ENCODE peak calls at places on chromosomes 5 and 9, in five cellular contexts. One of them, this sample, is unnamed.

GRCh38 chr9:36560813-36561212 is 11.9 kb upstream of the MELK start:
- DNase-seq in ovary: no peak
- DNase-seq in lower leg skin: peak
- DNase-seq in spleen: no peak
- DNase-seq in heart left ventricle: no peak
- DNase-seq in this sample: no peak

GRCh38 chr5:4661851-4662250 is 478.3 kb upstream of the ADAMTS16 start:
- DNase-seq in ovary: no peak
- DNase-seq in lower leg skin: no peak
- DNase-seq in spleen: no peak
- DNase-seq in heart left ventricle: no peak
- DNase-seq in this sample: no peak

GRCh38 chr9:37751186-37751585 is 2.4 kb upstream of the TRMT10B start:
- DNase-seq in ovary: no peak
- DNase-seq in lower leg skin: peak
- DNase-seq in spleen: no peak
- DNase-seq in heart left ventricle: no peak
- DNase-seq in this sample: no peak

GRCh38 chr5:65867509-65868195 is 58.7 kb upstream of the ERBIN start:
- DNase-seq in ovary: no peak
- DNase-seq in lower leg skin: no peak
- DNase-seq in spleen: no peak
- DNase-seq in heart left ventricle: no peak
- DNase-seq in this sample: no peak

GRCh38 chr9:115000217-115000639 is 69.8 kb upstream of the TNFSF8 start:
- DNase-seq in ovary: no peak
- DNase-seq in lower leg skin: no peak
- DNase-seq in spleen: no peak
- DNase-seq in heart left ventricle: no peak
- DNase-seq in this sample: no peak

GRCh38 chr5:58241383-58241782 is 218.5 kb downstream of the PLK2 start:
- DNase-seq in ovary: no peak
- DNase-seq in lower leg skin: no peak
- DNase-seq in spleen: no peak
- DNase-seq in heart left ventricle: peak
- DNase-seq in this sample: no peak

GRCh38 chr9:88587885-88588628 is 53.1 kb downstream of the NXNL2 start:
- DNase-seq in ovary: no peak
- DNase-seq in lower leg skin: no peak
- DNase-seq in spleen: no peak
- DNase-seq in heart left ventricle: no peak
- DNase-seq in this sample: peak

GRCh38 chr5:119355636-119356383 is at the start of gene TNFAIP8:
- DNase-seq in ovary: peak
- DNase-seq in lower leg skin: peak
- DNase-seq in spleen: peak
- DNase-seq in heart left ventricle: peak
- DNase-seq in this sample: peak

GRCh38 chr9:134268308-134268724 is 57.9 kb upstream of the RXRA start:
- DNase-seq in ovary: no peak
- DNase-seq in lower leg skin: no peak
- DNase-seq in spleen: peak
- DNase-seq in heart left ventricle: no peak
- DNase-seq in this sample: no peak

GRCh38 chr5:67021522-67022316 is 174.9 kb downstream of the CD180 start:
- DNase-seq in ovary: no peak
- DNase-seq in lower leg skin: no peak
- DNase-seq in spleen: no peak
- DNase-seq in heart left ventricle: no peak
- DNase-seq in this sample: no peak

GRCh38 chr5:81359108-81359507 is 34.8 kb downstream of the ACOT12 start:
- DNase-seq in ovary: no peak
- DNase-seq in lower leg skin: no peak
- DNase-seq in spleen: no peak
- DNase-seq in heart left ventricle: no peak
- DNase-seq in this sample: no peak

GRCh38 chr9:78694950-78695349 is 398.0 kb downstream of the PSAT1 start:
- DNase-seq in ovary: no peak
- DNase-seq in lower leg skin: no peak
- DNase-seq in spleen: no peak
- DNase-seq in heart left ventricle: no peak
- DNase-seq in this sample: no peak
- TF ChIP-seq POLR2A in ovary: no peak
- TF ChIP-seq POLR2A in lower leg skin: no peak
- TF ChIP-seq POLR2A in spleen: no peak
- TF ChIP-seq POLR2A in heart left ventricle: no peak
- TF ChIP-seq POLR2A in this sample: no peak

GRCh38 chr9:106869028-106869427 is 6.1 kb downstream of the ZNF462 start:
- DNase-seq in ovary: no peak
- DNase-seq in lower leg skin: no peak
- DNase-seq in spleen: no peak
- DNase-seq in heart left ventricle: no peak
- DNase-seq in this sample: no peak
- TF ChIP-seq POLR2A in ovary: no peak
- TF ChIP-seq POLR2A in lower leg skin: no peak
- TF ChIP-seq POLR2A in spleen: peak
- TF ChIP-seq POLR2A in heart left ventricle: no peak
- TF ChIP-seq POLR2A in this sample: no peak

DNA sequence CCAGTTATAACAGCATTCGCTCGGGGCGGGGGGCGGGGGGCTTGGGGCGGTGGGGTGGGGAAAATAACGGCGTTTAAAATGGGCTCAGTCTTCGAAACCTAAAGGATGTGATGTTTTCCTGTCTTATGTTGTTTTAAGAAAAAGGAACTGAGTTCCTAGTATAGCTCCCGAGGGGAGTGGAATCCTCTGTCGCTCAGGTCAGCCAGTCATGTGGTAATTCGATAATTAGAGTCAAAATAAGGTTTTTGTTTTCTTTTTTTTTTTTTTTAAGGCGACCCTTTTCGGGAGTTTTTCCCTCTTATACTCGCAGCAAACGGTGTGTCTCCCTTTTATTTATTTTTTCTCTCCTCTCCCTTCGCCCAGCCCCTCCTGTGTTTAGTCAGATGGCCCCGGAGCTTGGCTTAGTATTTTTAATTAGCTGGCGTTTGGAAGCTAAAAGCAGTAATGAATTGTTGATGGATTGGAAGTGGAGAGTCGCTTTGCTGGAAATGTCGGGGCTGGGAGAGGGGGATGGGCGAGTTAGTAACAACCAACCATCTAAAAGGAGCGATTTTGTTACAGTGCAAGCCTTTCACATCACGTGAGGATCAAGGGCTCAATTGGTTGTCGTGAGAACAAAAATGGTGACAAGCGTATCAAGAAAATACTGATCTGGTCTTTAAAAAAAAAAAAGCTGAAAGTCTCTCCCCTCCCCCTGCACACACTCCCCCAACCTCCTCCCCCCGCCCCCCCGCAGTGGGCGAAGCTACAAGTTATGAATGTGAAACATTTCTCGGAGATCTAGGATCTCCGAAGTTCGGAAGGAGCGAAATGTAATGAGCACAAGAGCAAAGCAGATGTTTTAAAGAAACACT is 704 bp upstream of the ZNF608 start:
- DNase-seq in ovary: peak
- DNase-seq in lower leg skin: peak
- DNase-seq in spleen: peak
- DNase-seq in heart left ventricle: peak
- DNase-seq in this sample: peak
- TF ChIP-seq POLR2A in ovary: peak
- TF ChIP-seq POLR2A in lower leg skin: no peak
- TF ChIP-seq POLR2A in spleen: peak
- TF ChIP-seq POLR2A in heart left ventricle: peak
- TF ChIP-seq POLR2A in this sample: no peak

GRCh38 chr9:99826579-99826978 is 4.9 kb downstream of the NR4A3 start:
- DNase-seq in ovary: no peak
- DNase-seq in lower leg skin: no peak
- DNase-seq in spleen: no peak
- DNase-seq in heart left ventricle: no peak
- DNase-seq in this sample: no peak

GRCh38 chr9:99825158-99826046 is 3.7 kb downstream of the NR4A3 start:
- DNase-seq in ovary: no peak
- DNase-seq in lower leg skin: no peak
- DNase-seq in spleen: peak
- DNase-seq in heart left ventricle: no peak
- DNase-seq in this sample: no peak

GRCh38 chr9:99827244-99827643 is 5.6 kb downstream of the NR4A3 start:
- DNase-seq in ovary: no peak
- DNase-seq in lower leg skin: no peak
- DNase-seq in spleen: no peak
- DNase-seq in heart left ventricle: no peak
- DNase-seq in this sample: no peak

GRCh38 chr9:99828054-99828416 is 6.3 kb downstream of the NR4A3 start:
- DNase-seq in ovary: no peak
- DNase-seq in lower leg skin: no peak
- DNase-seq in spleen: no peak
- DNase-seq in heart left ventricle: no peak
- DNase-seq in this sample: no peak

DNA sequence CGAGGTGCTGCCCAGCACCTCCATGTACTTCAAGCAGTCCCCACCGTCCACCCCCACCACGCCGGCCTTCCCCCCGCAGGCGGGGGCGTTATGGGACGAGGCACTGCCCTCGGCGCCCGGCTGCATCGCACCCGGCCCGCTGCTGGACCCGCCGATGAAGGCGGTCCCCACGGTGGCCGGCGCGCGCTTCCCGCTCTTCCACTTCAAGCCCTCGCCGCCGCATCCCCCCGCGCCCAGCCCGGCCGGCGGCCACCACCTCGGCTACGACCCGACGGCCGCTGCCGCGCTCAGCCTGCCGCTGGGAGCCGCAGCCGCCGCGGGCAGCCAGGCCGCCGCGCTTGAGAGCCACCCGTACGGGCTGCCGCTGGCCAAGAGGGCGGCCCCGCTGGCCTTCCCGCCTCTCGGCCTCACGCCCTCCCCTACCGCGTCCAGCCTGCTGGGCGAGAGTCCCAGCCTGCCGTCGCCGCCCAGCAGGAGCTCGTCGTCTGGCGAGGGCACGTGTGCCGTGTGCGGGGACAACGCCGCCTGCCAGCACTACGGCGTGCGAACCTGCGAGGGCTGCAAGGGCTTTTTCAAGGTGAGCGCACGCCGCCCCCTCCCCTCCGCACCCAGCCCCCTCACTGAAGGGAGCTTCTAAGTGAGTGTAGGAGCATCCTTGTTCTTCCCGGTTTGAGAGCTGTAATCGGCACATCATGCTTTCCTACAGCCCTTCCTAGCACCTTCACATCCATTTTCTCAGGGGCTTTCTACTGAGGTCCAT is 6.9 kb downstream of the NR4A3 start:
- DNase-seq in ovary: no peak
- DNase-seq in lower leg skin: no peak
- DNase-seq in spleen: no peak
- DNase-seq in heart left ventricle: no peak
- DNase-seq in this sample: peak
- TF ChIP-seq POLR2A in ovary: no peak
- TF ChIP-seq POLR2A in lower leg skin: no peak
- TF ChIP-seq POLR2A in spleen: no peak
- TF ChIP-seq POLR2A in heart left ventricle: no peak
- TF ChIP-seq POLR2A in this sample: no peak

GRCh38 chr9:87497604-87498045 is at the start of gene DAPK1:
- DNase-seq in ovary: peak
- DNase-seq in lower leg skin: peak
- DNase-seq in spleen: peak
- DNase-seq in heart left ventricle: peak
- DNase-seq in this sample: peak
- TF ChIP-seq POLR2A in ovary: peak
- TF ChIP-seq POLR2A in lower leg skin: no peak
- TF ChIP-seq POLR2A in spleen: peak
- TF ChIP-seq POLR2A in heart left ventricle: no peak
- TF ChIP-seq POLR2A in this sample: peak

DNA sequence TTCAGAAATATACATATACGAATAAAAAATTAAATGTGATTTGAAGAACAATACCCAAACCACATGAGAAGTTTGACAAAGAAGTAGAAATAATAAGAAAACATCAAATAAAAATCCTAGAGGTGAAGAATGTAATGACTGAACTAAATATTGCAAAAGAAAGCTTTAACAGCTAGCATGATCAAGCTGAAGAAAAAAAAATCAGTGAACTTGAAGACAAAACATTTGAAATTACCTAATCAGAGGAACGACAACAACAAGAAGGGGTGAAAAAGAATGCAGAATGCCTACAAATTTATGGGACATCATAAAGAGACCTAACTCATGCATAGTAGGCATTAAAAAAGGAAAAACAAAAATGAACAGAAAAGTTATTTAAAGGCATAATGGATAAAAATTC is 60.5 kb upstream of the SPEF2 start:
- DNase-seq in ovary: no peak
- DNase-seq in lower leg skin: no peak
- DNase-seq in spleen: no peak
- DNase-seq in heart left ventricle: no peak
- DNase-seq in this sample: no peak
- TF ChIP-seq POLR2A in ovary: no peak
- TF ChIP-seq POLR2A in lower leg skin: no peak
- TF ChIP-seq POLR2A in spleen: no peak
- TF ChIP-seq POLR2A in heart left ventricle: no peak
- TF ChIP-seq POLR2A in this sample: no peak

GRCh38 chr5:171387970-171388815 is 544 bp downstream of the NPM1 start:
- DNase-seq in ovary: peak
- DNase-seq in lower leg skin: peak
- DNase-seq in spleen: peak
- DNase-seq in heart left ventricle: peak
- DNase-seq in this sample: peak
- TF ChIP-seq POLR2A in ovary: no peak
- TF ChIP-seq POLR2A in lower leg skin: no peak
- TF ChIP-seq POLR2A in spleen: no peak
- TF ChIP-seq POLR2A in heart left ventricle: no peak
- TF ChIP-seq POLR2A in this sample: no peak

DNA sequence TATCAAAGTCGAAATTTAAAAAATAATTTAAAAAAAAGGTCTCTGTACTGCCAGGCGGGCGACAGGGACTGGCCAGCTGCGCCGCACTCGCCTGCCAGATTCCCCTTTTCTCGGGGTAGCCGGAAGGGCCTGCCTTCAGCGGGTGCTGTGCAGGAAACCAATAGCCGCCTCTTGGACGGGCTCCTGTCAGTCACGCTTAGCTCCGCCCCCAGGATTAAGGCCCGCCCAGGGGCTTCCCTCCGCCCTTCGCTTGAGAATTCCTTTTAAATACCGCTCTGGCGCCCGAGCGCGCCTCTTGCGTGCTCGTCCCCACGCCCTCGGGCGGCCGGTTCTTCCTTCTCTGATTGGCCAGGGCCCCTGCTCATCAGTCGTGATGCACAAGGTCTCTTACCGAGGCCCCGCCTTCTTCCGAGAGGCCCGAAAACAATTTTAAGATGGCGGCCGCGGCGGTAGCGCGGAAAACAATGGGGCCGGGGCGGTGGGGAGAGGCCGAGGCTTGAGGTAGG is at the start of gene MAML1:
- DNase-seq in ovary: peak
- DNase-seq in lower leg skin: peak
- DNase-seq in spleen: peak
- DNase-seq in heart left ventricle: peak
- DNase-seq in this sample: peak
- TF ChIP-seq POLR2A in ovary: peak
- TF ChIP-seq POLR2A in lower leg skin: no peak
- TF ChIP-seq POLR2A in spleen: no peak
- TF ChIP-seq POLR2A in heart left ventricle: peak
- TF ChIP-seq POLR2A in this sample: peak

This sample was measured in erythroblast.